ENCODE peak calls at places on chromosome 19, in nine cellular contexts. A, J, Z, O, T, N, R, P and G are unnamed samples.

GRCh38 chr19:42184401-42184861 is 33.0 kb downstream of the DEDD2 start:
- DNase-seq in A (peak), J (peak), Z (peak), O (peak), T (peak), N (peak), R (peak), P (peak), G (peak)

GRCh38 chr19:39759457-39760184 is 19.0 kb upstream of the LEUTX start:
- DNase-seq in A (no peak), J (no peak), Z (no peak), O (no peak), T (no peak), N (no peak), R (peak), P (no peak), G (no peak)

GRCh38 chr19:12731337-12731736 is 3.1 kb downstream of the TRIR start:
- DNase-seq in A (no peak), J (no peak), Z (no peak), O (no peak), T (no peak), N (no peak), R (no peak), P (no peak), G (no peak)

GRCh38 chr19:36497001-36497400 is 7.6 kb upstream of the ZNF566 start:
- DNase-seq in A (no peak), J (no peak), Z (no peak), O (no peak), T (no peak), N (no peak), R (no peak), P (no peak), G (no peak)

GRCh38 chr19:13428352-13428751 is 77.9 kb downstream of the CACNA1A start:
- DNase-seq in A (no peak), J (no peak), Z (peak), O (no peak), T (peak), N (peak), R (no peak), P (peak), G (no peak)

GRCh38 chr19:50817941-50818858 is 5.4 kb downstream of the KLK1 start:
- DNase-seq in A (peak), J (peak), Z (no peak), O (no peak), T (no peak), N (peak), R (no peak), P (peak), G (no peak)

GRCh38 chr19:4279530-4280422 is 710 bp downstream of the SHD start:
- DNase-seq in A (no peak), J (no peak), Z (no peak), O (no peak), T (no peak), N (no peak), R (no peak), P (no peak), G (no peak)

GRCh38 chr19:15293751-15294505 is 38.4 kb downstream of the BRD4 start:
- DNase-seq in A (no peak), J (no peak), Z (no peak), O (no peak), T (peak), N (no peak), R (peak), P (no peak), G (no peak)

GRCh38 chr19:34041922-34042521 is 130.3 kb upstream of the LSM14A start:
- DNase-seq in A (peak), J (peak), Z (peak), O (peak), T (peak), N (peak), R (peak), P (peak), G (peak)

GRCh38 chr19:46081928-46082727 is 41.3 kb upstream of the IGFL4 start:
- DNase-seq in A (peak), J (no peak), Z (no peak), O (no peak), T (peak), N (peak), R (peak), P (peak), G (peak)

GRCh38 chr19:54391589-54392061 is 23.6 kb upstream of the TTYH1 start:
- DNase-seq in A (no peak), J (no peak), Z (no peak), O (no peak), T (no peak), N (peak), R (no peak), P (no peak), G (no peak)

GRCh38 chr19:30784850-30785459 is 412.8 kb downstream of the ZNF536 start:
- DNase-seq in A (peak), J (peak), Z (peak), O (peak), T (peak), N (peak), R (no peak), P (peak), G (no peak)

GRCh38 chr19:57648336-57649003 is 15.5 kb downstream of the ZNF211 start:
- DNase-seq in A (no peak), J (no peak), Z (no peak), O (no peak), T (no peak), N (no peak), R (no peak), P (no peak), G (no peak)

GRCh38 chr19:15616183-15616582 is 1.2 kb downstream of the CYP4F8 start:
- DNase-seq in A (no peak), J (no peak), Z (no peak), O (no peak), T (no peak), N (no peak), R (no peak), P (no peak), G (no peak)

GRCh38 chr19:40686882-40687524 is 3.4 kb downstream of the NUMBL start:
- DNase-seq in A (no peak), J (no peak), Z (no peak), O (no peak), T (no peak), N (no peak), R (no peak), P (no peak), G (no peak)

GRCh38 chr19:13835791-13836723 is 40.8 kb downstream of the ZSWIM4 start:
- DNase-seq in A (no peak), J (peak), Z (no peak), O (no peak), T (peak), N (no peak), R (no peak), P (no peak), G (peak)

GRCh38 chr19:4414144-4414799 is 11.8 kb downstream of the CHAF1A start:
- DNase-seq in A (no peak), J (no peak), Z (no peak), O (no peak), T (peak), N (no peak), R (peak), P (no peak), G (peak)

GRCh38 chr19:46828484-46828883 is 22.2 kb downstream of the AP2S1 start:
- DNase-seq in A (no peak), J (no peak), Z (no peak), O (no peak), T (peak), N (no peak), R (no peak), P (no peak), G (peak)

GRCh38 chr19:57560049-57560491 is 407 bp upstream of the ZNF550 start:
- DNase-seq in A (no peak), J (peak), Z (no peak), O (no peak), T (peak), N (no peak), R (peak), P (no peak), G (peak)

GRCh38 chr19:9909251-9909650 is 27.1 kb downstream of the OLFM2 start:
- DNase-seq in A (no peak), J (no peak), Z (no peak), O (no peak), T (no peak), N (no peak), R (no peak), P (no peak), G (no peak)

GRCh38 chr19:16571689-16572331 is 405 bp downstream of the SLC35E1 start:
- DNase-seq in A (no peak), J (no peak), Z (no peak), O (no peak), T (peak), N (no peak), R (peak), P (peak), G (no peak)

GRCh38 chr19:30669329-30670010 is 297.3 kb downstream of the ZNF536 start:
- DNase-seq in A (peak), J (peak), Z (peak), O (peak), T (peak), N (peak), R (no peak), P (peak), G (peak)

GRCh38 chr19:41746593-41747227 is 8.6 kb upstream of the CEACAM6 start:
- DNase-seq in A (peak), J (no peak), Z (peak), O (no peak), T (peak), N (peak), R (peak), P (peak), G (peak)

GRCh38 chr19:13530720-13531119 is 24.4 kb upstream of the CACNA1A start:
- DNase-seq in A (no peak), J (no peak), Z (no peak), O (no peak), T (no peak), N (no peak), R (no peak), P (no peak), G (no peak)

GRCh38 chr19:14361824-14362223 is 19.4 kb upstream of the ADGRE5 start:
- DNase-seq in A (no peak), J (no peak), Z (no peak), O (no peak), T (no peak), N (no peak), R (no peak), P (peak), G (no peak)

GRCh38 chr19:15128162-15128770 is 21.1 kb downstream of the SYDE1 start:
- DNase-seq in A (no peak), J (no peak), Z (no peak), O (no peak), T (no peak), N (no peak), R (no peak), P (no peak), G (no peak)

GRCh38 chr19:16969127-16969526 is 57.5 kb downstream of the CPAMD8 start:
- DNase-seq in A (no peak), J (no peak), Z (no peak), O (no peak), T (no peak), N (peak), R (peak), P (no peak), G (no peak)

GRCh38 chr19:14021474-14021873 is 6.5 kb upstream of the RLN3 start:
- DNase-seq in A (no peak), J (no peak), Z (no peak), O (no peak), T (no peak), N (no peak), R (no peak), P (no peak), G (no peak)

GRCh38 chr19:13770013-13770635 is 4.1 kb upstream of the C19orf53 start:
- DNase-seq in A (no peak), J (no peak), Z (no peak), O (no peak), T (no peak), N (no peak), R (no peak), P (no peak), G (no peak)

GRCh38 chr19:40539070-40539469 is 37.6 kb upstream of the SHKBP1 start:
- DNase-seq in A (no peak), J (no peak), Z (no peak), O (no peak), T (no peak), N (no peak), R (no peak), P (no peak), G (no peak)

GRCh38 chr19:39563408-39563807 is 23.4 kb upstream of the EID2 start:
- DNase-seq in A (no peak), J (no peak), Z (no peak), O (no peak), T (no peak), N (peak), R (peak), P (no peak), G (no peak)

GRCh38 chr19:19342086-19343015 is 21.7 kb downstream of the MAU2 start:
- DNase-seq in A (peak), J (peak), Z (no peak), O (no peak), T (peak), N (peak), R (peak), P (peak), G (peak)

GRCh38 chr19:51607920-51608562 is 22.2 kb downstream of the SIGLEC5 start:
- DNase-seq in A (no peak), J (peak), Z (peak), O (peak), T (peak), N (peak), R (peak), P (peak), G (peak)

GRCh38 chr19:3275068-3275582 is 50.7 kb downstream of the CELF5 start:
- DNase-seq in A (peak), J (no peak), Z (no peak), O (no peak), T (no peak), N (peak), R (no peak), P (peak), G (no peak)
- TF ChIP-seq CTCF in A (no peak), J (no peak), Z (no peak), O (no peak), T (peak), N (no peak), R (peak), P (peak), G (peak)

GRCh38 chr19:43425567-43426392 is 11.1 kb downstream of the TEX101 start:
- DNase-seq in A (no peak), J (no peak), Z (no peak), O (no peak), T (peak), N (peak), R (peak), P (no peak), G (no peak)
- TF ChIP-seq CTCF in A (peak), J (no peak), Z (peak), O (peak), T (peak), N (peak), R (peak), P (peak), G (peak)

GRCh38 chr19:18074192-18074591 is 12.5 kb downstream of the IL12RB1 start:
- DNase-seq in A (no peak), J (no peak), Z (no peak), O (no peak), T (no peak), N (no peak), R (no peak), P (no peak), G (no peak)
- TF ChIP-seq CTCF in A (no peak), J (no peak), Z (no peak), O (no peak), T (no peak), N (peak), R (peak), P (no peak), G (no peak)

GRCh38 chr19:1780272-1780957 is 27.1 kb downstream of the ONECUT3 start:
- DNase-seq in A (no peak), J (no peak), Z (no peak), O (no peak), T (peak), N (peak), R (no peak), P (no peak), G (no peak)
- TF ChIP-seq CTCF in A (no peak), J (no peak), Z (no peak), O (no peak), T (peak), N (no peak), R (peak), P (no peak), G (peak)

GRCh38 chr19:35228177-35228930 is at the start of gene FAM187B:
- DNase-seq in A (no peak), J (no peak), Z (no peak), O (no peak), T (no peak), N (no peak), R (no peak), P (peak), G (no peak)
- TF ChIP-seq CTCF in A (no peak), J (no peak), Z (no peak), O (no peak), T (no peak), N (no peak), R (no peak), P (no peak), G (no peak)

GRCh38 chr19:1266116-1266817 is 2.9 kb upstream of the CIRBP start:
- DNase-seq in A (peak), J (peak), Z (peak), O (no peak), T (peak), N (peak), R (peak), P (peak), G (peak)

GRCh38 chr19:1263198-1263597 is 5.9 kb upstream of the CIRBP start:
- DNase-seq in A (no peak), J (no peak), Z (no peak), O (no peak), T (no peak), N (no peak), R (no peak), P (no peak), G (no peak)

GRCh38 chr19:1265611-1266115 is 3.5 kb upstream of the CIRBP start:
- DNase-seq in A (peak), J (peak), Z (no peak), O (no peak), T (peak), N (no peak), R (no peak), P (no peak), G (peak)

GRCh38 chr19:1266818-1267440 is 2.2 kb upstream of the CIRBP start:
- DNase-seq in A (peak), J (peak), Z (peak), O (no peak), T (peak), N (peak), R (no peak), P (no peak), G (peak)

GRCh38 chr19:1264801-1265610 is 4.1 kb upstream of the CIRBP start:
- DNase-seq in A (peak), J (peak), Z (no peak), O (no peak), T (peak), N (peak), R (peak), P (no peak), G (peak)
- TF ChIP-seq CTCF in A (no peak), J (no peak), Z (no peak), O (no peak), T (no peak), N (no peak), R (no peak), P (no peak), G (no peak)

GRCh38 chr19:27775395-27775794 is 1437.6 kb downstream of the UQCRFS1 start:
- DNase-seq in A (no peak), J (no peak), Z (no peak), O (no peak), T (no peak), N (no peak), R (no peak), P (no peak), G (no peak)

GRCh38 chr19:27776524-27776923 is 1436.4 kb downstream of the UQCRFS1 start:
- DNase-seq in A (no peak), J (no peak), Z (no peak), O (no peak), T (no peak), N (no peak), R (no peak), P (no peak), G (no peak)

GRCh38 chr19:27774827-27775226 is 1438.1 kb downstream of the UQCRFS1 start:
- DNase-seq in A (no peak), J (no peak), Z (no peak), O (no peak), T (no peak), N (no peak), R (no peak), P (no peak), G (no peak)

GRCh38 chr19:27777242-27777641 is 1435.7 kb downstream of the UQCRFS1 start:
- DNase-seq in A (no peak), J (no peak), Z (no peak), O (no peak), T (no peak), N (no peak), R (no peak), P (no peak), G (no peak)

DNA sequence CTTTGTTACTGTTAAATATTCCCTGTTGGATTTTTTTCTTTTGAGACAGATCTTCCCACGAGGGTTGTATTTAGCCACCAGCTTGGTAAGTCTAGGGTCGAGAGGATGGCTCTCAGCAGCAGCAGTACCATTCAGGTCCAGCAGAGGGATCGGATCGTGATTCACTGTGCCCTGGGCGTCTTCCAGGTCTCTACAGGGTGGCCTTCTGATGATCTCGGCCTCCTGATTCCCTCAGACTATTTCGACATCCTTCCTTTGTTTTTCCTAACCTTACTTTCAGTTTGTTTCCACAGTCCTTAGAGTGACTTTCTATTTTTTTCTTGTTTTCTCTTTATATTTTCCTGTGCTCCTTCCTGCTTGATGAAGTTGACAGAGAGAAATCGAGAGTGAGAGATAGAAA is 1436.9 kb downstream of the UQCRFS1 start:
- DNase-seq in A (peak), J (no peak), Z (no peak), O (no peak), T (peak), N (no peak), R (peak), P (no peak), G (peak)
- TF ChIP-seq CTCF in A (no peak), J (peak), Z (no peak), O (no peak), T (peak), N (peak), R (peak), P (no peak), G (peak)

GRCh38 chr19:49799271-49799797 is 13.8 kb downstream of the FUZ start:
- DNase-seq in A (no peak), J (no peak), Z (no peak), O (no peak), T (no peak), N (no peak), R (no peak), P (no peak), G (no peak)

GRCh38 chr19:49798574-49798973 is 14.5 kb downstream of the FUZ start:
- DNase-seq in A (no peak), J (no peak), Z (no peak), O (no peak), T (no peak), N (no peak), R (no peak), P (no peak), G (no peak)

GRCh38 chr19:49801401-49801888 is 11.6 kb downstream of the FUZ start:
- DNase-seq in A (no peak), J (no peak), Z (no peak), O (no peak), T (no peak), N (no peak), R (no peak), P (no peak), G (no peak)

GRCh38 chr19:49800771-49801170 is 12.3 kb downstream of the FUZ start:
- DNase-seq in A (no peak), J (no peak), Z (no peak), O (no peak), T (no peak), N (no peak), R (no peak), P (no peak), G (no peak)

DNA sequence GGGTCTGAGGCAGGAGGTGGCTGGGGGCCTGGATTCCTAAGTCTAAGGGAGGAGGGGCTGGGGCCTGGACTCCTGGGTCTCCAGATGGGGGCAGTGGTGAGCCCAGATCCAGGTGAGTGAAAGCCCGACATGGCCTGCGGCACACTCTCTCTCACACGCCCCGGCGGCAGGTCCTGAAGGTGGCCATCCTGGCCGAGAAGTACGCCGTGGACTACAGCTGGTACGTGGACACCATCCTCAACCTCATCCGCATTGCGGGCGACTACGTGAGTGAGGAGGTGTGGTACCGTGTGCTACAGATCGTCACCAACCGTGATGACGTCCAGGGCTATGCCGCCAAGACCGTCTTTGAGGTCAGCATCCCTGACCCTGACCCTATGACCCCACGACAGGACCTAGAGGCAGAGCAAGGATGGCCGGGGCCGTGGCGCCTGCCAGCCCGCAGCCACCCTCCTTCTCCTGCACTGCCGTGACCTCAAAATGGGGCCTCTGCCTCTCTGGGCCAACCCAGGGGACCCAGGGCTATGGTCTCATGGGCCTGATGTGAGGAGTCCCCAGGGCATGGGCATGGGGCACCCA is 13.2 kb downstream of the FUZ start:
- DNase-seq in A (no peak), J (no peak), Z (no peak), O (no peak), T (no peak), N (no peak), R (no peak), P (no peak), G (no peak)
- TF ChIP-seq CTCF in A (no peak), J (no peak), Z (no peak), O (no peak), T (no peak), N (peak), R (no peak), P (no peak), G (peak)